ENCODE peak calls at places on chromosomes 6 and 20, in four cellular contexts. One of them, this sample, is unnamed.

GRCh38 chr6:52994031-52994788 is 874 bp downstream of the GSTA4 start:
- DNase-seq in pancreas: peak; percentile 28
- DNase-seq in MM.1S: no peak
- DNase-seq in colonic mucosa: peak; percentile 46
- DNase-seq in this sample: no peak

GRCh38 chr6:11999245-11999644 is 12.9 kb upstream of the HIVEP1 start:
- DNase-seq in pancreas: no peak
- DNase-seq in MM.1S: no peak
- DNase-seq in colonic mucosa: no peak
- DNase-seq in this sample: no peak

GRCh38 chr20:6664574-6664973 is 102.9 kb upstream of the BMP2 start:
- DNase-seq in colonic mucosa: no peak
- DNase-seq in pancreas: no peak
- DNase-seq in MM.1S: peak; percentile 68
- DNase-seq in this sample: no peak

GRCh38 chr20:46400253-46400652 is 6.2 kb downstream of the ELMO2 start:
- DNase-seq in pancreas: no peak
- DNase-seq in MM.1S: no peak
- DNase-seq in colonic mucosa: no peak
- DNase-seq in this sample: no peak

GRCh38 chr6:82030761-82031160 is 216.8 kb downstream of the IBTK start:
- DNase-seq in colonic mucosa: no peak
- DNase-seq in pancreas: no peak
- DNase-seq in MM.1S: no peak
- DNase-seq in this sample: no peak

GRCh38 chr6:20969551-20969950 is 435.3 kb downstream of the CDKAL1 start:
- DNase-seq in MM.1S: no peak
- DNase-seq in colonic mucosa: no peak
- DNase-seq in pancreas: no peak
- DNase-seq in this sample: no peak

GRCh38 chr20:57187068-57187634 is 79.3 kb downstream of the BMP7 start:
- DNase-seq in colonic mucosa: no peak
- DNase-seq in pancreas: no peak
- DNase-seq in MM.1S: no peak
- DNase-seq in this sample: no peak

GRCh38 chr20:6501061-6501460 is 266.4 kb upstream of the BMP2 start:
- DNase-seq in pancreas: no peak
- DNase-seq in colonic mucosa: no peak
- DNase-seq in MM.1S: no peak
- DNase-seq in this sample: no peak

GRCh38 chr6:24600903-24601302 is 45.1 kb downstream of the KIAA0319 start:
- DNase-seq in pancreas: no peak
- DNase-seq in MM.1S: no peak
- DNase-seq in colonic mucosa: no peak
- DNase-seq in this sample: no peak

GRCh38 chr6:31180500-31180899 is 10.0 kb upstream of the POU5F1 start:
- DNase-seq in pancreas: peak; percentile 67
- DNase-seq in MM.1S: peak; percentile 89
- DNase-seq in colonic mucosa: peak; percentile 49
- DNase-seq in this sample: peak; percentile 53

GRCh38 chr6:128098000-128098581 is 197.2 kb upstream of the THEMIS start:
- DNase-seq in pancreas: no peak
- DNase-seq in MM.1S: peak; percentile 46
- DNase-seq in colonic mucosa: no peak
- DNase-seq in this sample: no peak

GRCh38 chr6:163354085-163354484 is 60.4 kb upstream of the QKI start:
- DNase-seq in pancreas: no peak
- DNase-seq in MM.1S: no peak
- DNase-seq in colonic mucosa: no peak
- DNase-seq in this sample: no peak

GRCh38 chr6:118468682-118469465 is 79.2 kb upstream of the PLN start:
- DNase-seq in colonic mucosa: no peak
- DNase-seq in MM.1S: no peak
- DNase-seq in pancreas: no peak
- DNase-seq in this sample: no peak

GRCh38 chr6:88492824-88493223 is 326.7 kb upstream of the CNR1 start:
- DNase-seq in pancreas: no peak
- DNase-seq in MM.1S: peak; percentile 15
- DNase-seq in colonic mucosa: no peak
- DNase-seq in this sample: no peak

GRCh38 chr6:88760091-88760490 is 203.3 kb downstream of the RNGTT start:
- DNase-seq in pancreas: no peak
- DNase-seq in colonic mucosa: no peak
- DNase-seq in MM.1S: no peak
- DNase-seq in this sample: no peak

GRCh38 chr6:168163096-168163731 is 84.2 kb upstream of the FRMD1 start:
- DNase-seq in pancreas: no peak
- DNase-seq in MM.1S: no peak
- DNase-seq in colonic mucosa: peak; percentile 37
- DNase-seq in this sample: no peak

GRCh38 chr20:3262566-3262965 is 23.6 kb upstream of the SLC4A11 start:
- DNase-seq in colonic mucosa: no peak
- DNase-seq in pancreas: no peak
- DNase-seq in MM.1S: peak; percentile 5
- DNase-seq in this sample: no peak

GRCh38 chr6:10146723-10147451 is 268.0 kb downstream of the TFAP2A start:
- DNase-seq in pancreas: no peak
- DNase-seq in MM.1S: peak; percentile 57
- DNase-seq in colonic mucosa: no peak
- DNase-seq in this sample: no peak

GRCh38 chr20:39269031-39269461 is 306.9 kb downstream of the DHX35 start:
- DNase-seq in MM.1S: peak; percentile 12
- DNase-seq in colonic mucosa: peak; percentile 39
- DNase-seq in pancreas: peak; percentile 65
- DNase-seq in this sample: no peak

GRCh38 chr20:34437330-34437986 is 74.4 kb downstream of the ITCH start:
- DNase-seq in colonic mucosa: no peak
- DNase-seq in pancreas: no peak
- DNase-seq in MM.1S: no peak
- DNase-seq in this sample: no peak

GRCh38 chr6:103855750-103856149 is 1004.0 kb downstream of the HACE1 start:
- DNase-seq in MM.1S: no peak
- DNase-seq in colonic mucosa: no peak
- DNase-seq in pancreas: no peak
- DNase-seq in this sample: no peak

GRCh38 chr6:53398541-53399344 is 50.0 kb upstream of the ELOVL5 start:
- DNase-seq in MM.1S: no peak
- DNase-seq in pancreas: no peak
- DNase-seq in colonic mucosa: no peak
- DNase-seq in this sample: no peak

GRCh38 chr6:38495922-38496635 is 143.7 kb downstream of the BTBD9 start:
- DNase-seq in colonic mucosa: no peak
- DNase-seq in pancreas: no peak
- DNase-seq in MM.1S: peak; percentile 36
- DNase-seq in this sample: no peak

GRCh38 chr20:9021699-9022098 is 47.2 kb upstream of the PLCB4 start:
- DNase-seq in MM.1S: no peak
- DNase-seq in pancreas: no peak
- DNase-seq in colonic mucosa: no peak
- DNase-seq in this sample: no peak

GRCh38 chr20:51163996-51164600 is 141.2 kb upstream of the KCNG1 start:
- DNase-seq in MM.1S: no peak
- DNase-seq in colonic mucosa: no peak
- DNase-seq in pancreas: no peak
- DNase-seq in this sample: no peak

GRCh38 chr6:157398151-157398550 is 17.2 kb downstream of the ZDHHC14 start:
- DNase-seq in colonic mucosa: no peak
- DNase-seq in pancreas: no peak
- DNase-seq in MM.1S: no peak
- DNase-seq in this sample: no peak

GRCh38 chr6:126180585-126180984 is 159.3 kb upstream of the CENPW start:
- DNase-seq in colonic mucosa: no peak
- DNase-seq in pancreas: no peak
- DNase-seq in MM.1S: no peak
- DNase-seq in this sample: no peak

GRCh38 chr6:134908906-134909516 is 40.9 kb downstream of the ALDH8A1 start:
- DNase-seq in MM.1S: no peak
- DNase-seq in pancreas: no peak
- DNase-seq in colonic mucosa: peak; percentile 32
- DNase-seq in this sample: no peak

GRCh38 chr6:31660998-31661866 is 654 bp upstream of the C6orf47 start:
- DNase-seq in pancreas: no peak
- DNase-seq in colonic mucosa: no peak
- DNase-seq in MM.1S: no peak
- DNase-seq in this sample: no peak

GRCh38 chr6:3333263-3333662 is 74.5 kb downstream of the PSMG4 start:
- DNase-seq in MM.1S: no peak
- DNase-seq in colonic mucosa: no peak
- DNase-seq in pancreas: no peak
- DNase-seq in this sample: no peak

GRCh38 chr20:5691918-5692618 is 58.1 kb upstream of the SHLD1 start:
- DNase-seq in MM.1S: peak; percentile 39
- DNase-seq in colonic mucosa: no peak
- DNase-seq in pancreas: no peak
- DNase-seq in this sample: no peak

GRCh38 chr6:52663120-52663934 is 7.6 kb upstream of the TMEM14A start:
- DNase-seq in pancreas: no peak
- DNase-seq in MM.1S: peak; percentile 69
- DNase-seq in colonic mucosa: peak; percentile 63
- DNase-seq in this sample: no peak

GRCh38 chr20:33719277-33719988 is 677 bp downstream of the PXMP4 start:
- DNase-seq in pancreas: no peak
- DNase-seq in colonic mucosa: peak; percentile 34
- DNase-seq in MM.1S: no peak
- DNase-seq in this sample: no peak

GRCh38 chr20:24965065-24965919 is 16.2 kb downstream of the CST7 start:
- DNase-seq in pancreas: no peak
- DNase-seq in colonic mucosa: no peak
- DNase-seq in MM.1S: no peak
- DNase-seq in this sample: no peak

GRCh38 chr6:170147832-170148708 is 142.8 kb downstream of the DLL1 start:
- DNase-seq in MM.1S: no peak
- DNase-seq in pancreas: no peak
- DNase-seq in colonic mucosa: no peak
- DNase-seq in this sample: peak; percentile 63

GRCh38 chr6:137699036-137699683 is 167.9 kb upstream of the TNFAIP3 start:
- DNase-seq in pancreas: no peak
- DNase-seq in colonic mucosa: no peak
- DNase-seq in MM.1S: no peak
- DNase-seq in this sample: no peak

GRCh38 chr20:25223765-25224720 is 23.8 kb upstream of the PYGB start:
- DNase-seq in colonic mucosa: no peak
- DNase-seq in MM.1S: no peak
- DNase-seq in pancreas: no peak
- DNase-seq in this sample: no peak

GRCh38 chr6:167137881-167138280 is 15.0 kb downstream of the CCR6 start:
- DNase-seq in MM.1S: no peak
- DNase-seq in colonic mucosa: no peak
- DNase-seq in pancreas: no peak
- DNase-seq in this sample: no peak

GRCh38 chr6:136288566-136289326 is 900 bp downstream of the BCLAF1 start:
- DNase-seq in pancreas: peak; percentile 82
- DNase-seq in MM.1S: peak; percentile 61
- DNase-seq in colonic mucosa: peak; percentile 81
- DNase-seq in this sample: peak; percentile 87
- TF ChIP-seq CTCF in pancreas: no peak
- TF ChIP-seq CTCF in MM.1S: peak; percentile 34
- TF ChIP-seq CTCF in colonic mucosa: peak; percentile 29
- TF ChIP-seq CTCF in this sample: no peak

GRCh38 chr6:27374824-27375612 is 13.5 kb upstream of the ZNF391 start:
- DNase-seq in colonic mucosa: peak; percentile 86
- DNase-seq in MM.1S: peak; percentile 85
- DNase-seq in pancreas: peak; percentile 83
- DNase-seq in this sample: peak; percentile 69
- H3K4me3 ChIP-seq in colonic mucosa: peak overlapping the region; percentile 80
- H3K4me3 ChIP-seq in MM.1S: peak overlapping the region; percentile 66
- H3K4me3 ChIP-seq in pancreas: peak overlapping the region; percentile 69
- H3K4me3 ChIP-seq in this sample: peak overlapping the region; percentile 68

GRCh38 chr6:33072508-33073100 is 845 bp downstream of the HLA-DPA1 start:
- DNase-seq in MM.1S: no peak
- DNase-seq in colonic mucosa: no peak
- DNase-seq in pancreas: no peak
- DNase-seq in this sample: no peak

GRCh38 chr6:33069021-33069738 is 4.3 kb downstream of the HLA-DPA1 start:
- DNase-seq in MM.1S: no peak
- DNase-seq in colonic mucosa: no peak
- DNase-seq in pancreas: no peak
- DNase-seq in this sample: no peak

GRCh38 chr6:33071579-33071978 is 1.9 kb downstream of the HLA-DPA1 start:
- DNase-seq in colonic mucosa: no peak
- DNase-seq in pancreas: no peak
- DNase-seq in MM.1S: no peak
- DNase-seq in this sample: no peak

GRCh38 chr6:33073431-33073871 is at the start of gene HLA-DPA1:
- DNase-seq in pancreas: no peak
- DNase-seq in MM.1S: peak; percentile 74
- DNase-seq in colonic mucosa: peak; percentile 28
- DNase-seq in this sample: peak; percentile 24

DNA sequence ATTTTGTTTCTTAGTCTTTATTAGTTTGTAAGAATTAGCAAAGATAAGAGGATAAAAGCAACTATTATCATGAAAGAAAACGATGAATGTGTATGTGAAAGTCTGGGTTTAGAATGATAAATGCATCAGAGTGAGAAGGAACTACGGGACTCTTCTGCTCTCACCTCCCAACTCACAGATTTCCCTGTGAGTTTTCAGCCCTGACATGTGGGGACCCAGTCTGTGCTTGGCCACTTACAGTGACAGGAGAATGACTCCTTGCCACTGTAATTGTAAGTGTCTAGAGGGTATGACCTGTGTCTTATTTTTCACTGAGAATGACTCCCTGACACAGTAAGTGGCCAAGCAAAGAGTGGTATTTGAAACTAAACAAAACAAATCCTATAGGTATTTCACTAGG is 2.5 kb downstream of the HLA-DPA1 start:
- DNase-seq in MM.1S: no peak
- DNase-seq in pancreas: no peak
- DNase-seq in colonic mucosa: no peak
- DNase-seq in this sample: no peak
- H3K27ac ChIP-seq in MM.1S: no peak overlapping the region
- H3K27ac ChIP-seq in pancreas: no peak overlapping the region
- H3K27ac ChIP-seq in colonic mucosa: no peak overlapping the region
- H3K27ac ChIP-seq in this sample: no peak overlapping the region

GRCh38 chr6:107976267-107976783 is 18.3 kb upstream of the SEC63 start:
- DNase-seq in MM.1S: no peak
- DNase-seq in pancreas: no peak
- DNase-seq in colonic mucosa: no peak
- DNase-seq in this sample: no peak

GRCh38 chr6:107973594-107973993 is 15.6 kb upstream of the SEC63 start:
- DNase-seq in pancreas: no peak
- DNase-seq in colonic mucosa: no peak
- DNase-seq in MM.1S: no peak
- DNase-seq in this sample: no peak

GRCh38 chr6:107972413-107973096 is 14.5 kb upstream of the SEC63 start:
- DNase-seq in pancreas: no peak
- DNase-seq in MM.1S: no peak
- DNase-seq in colonic mucosa: no peak
- DNase-seq in this sample: no peak

GRCh38 chr6:107981695-107982094 is 23.7 kb upstream of the SEC63 start:
- DNase-seq in pancreas: no peak
- DNase-seq in MM.1S: no peak
- DNase-seq in colonic mucosa: no peak
- DNase-seq in this sample: no peak

GRCh38 chr6:107977283-107977682 is 19.3 kb upstream of the SEC63 start:
- DNase-seq in pancreas: no peak
- DNase-seq in colonic mucosa: no peak
- DNase-seq in MM.1S: no peak
- DNase-seq in this sample: no peak
- TF ChIP-seq CTCF in pancreas: peak; percentile 24
- TF ChIP-seq CTCF in colonic mucosa: no peak
- TF ChIP-seq CTCF in MM.1S: peak; percentile 28
- TF ChIP-seq CTCF in this sample: no peak

GRCh38 chr20:21767739-21768223 is 62.3 kb downstream of the PAX1 start:
- DNase-seq in MM.1S: peak; percentile 64
- DNase-seq in colonic mucosa: no peak
- DNase-seq in pancreas: peak; percentile 34
- DNase-seq in this sample: no peak
- H3K4me3 ChIP-seq in MM.1S: no peak overlapping the region
- H3K4me3 ChIP-seq in colonic mucosa: no peak overlapping the region
- H3K4me3 ChIP-seq in pancreas: no peak overlapping the region
- H3K4me3 ChIP-seq in this sample: no peak overlapping the region